ENCODE peak calls at places on chromosomes 2 and 18, in four cellular contexts. One of them, this sample, is unnamed.

GRCh38 chr2:200376422-200377142 is 70.1 kb downstream of the SPATS2L start:
- DNase-seq in K562: peak
- DNase-seq in WTC11: no peak
- DNase-seq in HepG2: peak
- DNase-seq in this sample: no peak

GRCh38 chr18:21162786-21163185 is 51.2 kb upstream of the ROCK1 start:
- DNase-seq in K562: no peak
- DNase-seq in HepG2: no peak
- DNase-seq in WTC11: no peak
- DNase-seq in this sample: no peak

GRCh38 chr2:61460168-61460567 is 10.7 kb downstream of the USP34 start:
- DNase-seq in WTC11: no peak
- DNase-seq in HepG2: peak
- DNase-seq in K562: no peak
- DNase-seq in this sample: no peak

GRCh38 chr2:106004854-106005253 is 189.2 kb downstream of the UXS1 start:
- DNase-seq in HepG2: no peak
- DNase-seq in K562: no peak
- DNase-seq in WTC11: no peak
- DNase-seq in this sample: no peak

GRCh38 chr18:59238385-59238784 is 18.4 kb downstream of the GRP start:
- DNase-seq in HepG2: no peak
- DNase-seq in WTC11: no peak
- DNase-seq in K562: no peak
- DNase-seq in this sample: no peak

GRCh38 chr2:24452499-24452878 is 38.6 kb upstream of the NCOA1 start:
- DNase-seq in HepG2: no peak
- DNase-seq in K562: no peak
- DNase-seq in WTC11: no peak
- DNase-seq in this sample: no peak

GRCh38 chr18:69357590-69357989 is 43.1 kb upstream of the DOK6 start:
- DNase-seq in WTC11: no peak
- DNase-seq in K562: no peak
- DNase-seq in HepG2: no peak
- DNase-seq in this sample: no peak

GRCh38 chr2:18623782-18624181 is 34.4 kb upstream of the NT5C1B start:
- DNase-seq in K562: no peak
- DNase-seq in HepG2: no peak
- DNase-seq in WTC11: no peak
- DNase-seq in this sample: no peak

GRCh38 chr2:100882645-100883613 is 63.0 kb downstream of the NPAS2 start:
- DNase-seq in WTC11: no peak
- DNase-seq in HepG2: peak
- DNase-seq in K562: no peak
- DNase-seq in this sample: no peak

GRCh38 chr2:225739328-225739727 is 339.8 kb downstream of the NYAP2 start:
- DNase-seq in K562: no peak
- DNase-seq in WTC11: no peak
- DNase-seq in HepG2: no peak
- DNase-seq in this sample: no peak

GRCh38 chr18:59286341-59286740 is 13.1 kb upstream of the RAX start:
- DNase-seq in WTC11: no peak
- DNase-seq in HepG2: no peak
- DNase-seq in K562: no peak
- DNase-seq in this sample: no peak

GRCh38 chr2:18151237-18151636 is 272.8 kb downstream of the KCNS3 start:
- DNase-seq in HepG2: no peak
- DNase-seq in K562: no peak
- DNase-seq in WTC11: no peak
- DNase-seq in this sample: no peak

GRCh38 chr2:227939271-227940027 is 68.0 kb downstream of the DAW1 start:
- DNase-seq in K562: no peak
- DNase-seq in WTC11: peak
- DNase-seq in HepG2: peak
- DNase-seq in this sample: peak

DNA sequence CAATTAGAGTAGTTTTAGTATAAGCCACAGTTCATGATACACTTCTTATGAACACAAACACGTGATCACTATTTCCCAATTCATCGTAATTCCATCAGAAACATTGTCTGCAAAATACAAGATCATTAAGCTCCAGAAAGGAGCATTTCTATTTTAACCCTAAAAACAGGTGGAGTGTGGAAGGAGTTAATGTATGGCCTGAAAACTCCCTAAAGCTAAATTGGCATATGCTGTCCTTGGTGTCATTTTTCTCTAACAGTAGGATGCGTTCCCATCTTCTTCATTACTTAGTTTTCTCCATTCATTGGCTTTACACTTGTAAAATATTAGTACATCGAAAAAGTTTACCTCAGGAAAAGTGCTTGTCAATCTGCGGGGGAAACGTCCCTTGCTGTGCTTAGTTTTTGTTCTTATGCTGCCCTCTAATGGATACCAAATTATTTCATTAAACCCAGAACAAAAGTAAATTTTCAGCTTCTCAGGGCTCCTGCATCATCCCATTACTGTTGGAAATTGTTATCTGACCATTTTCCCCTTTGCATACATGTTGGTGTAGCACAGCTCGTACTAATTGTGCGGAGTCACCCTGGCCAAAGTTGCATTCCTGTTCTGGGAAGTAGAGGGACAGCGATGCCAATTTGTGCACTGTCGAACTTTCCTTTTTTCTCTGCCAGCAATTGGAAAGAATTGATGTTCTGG is 153.4 kb downstream of the GPD2 start:
- DNase-seq in K562: no peak
- DNase-seq in WTC11: no peak
- DNase-seq in HepG2: peak
- DNase-seq in this sample: peak
- TF ChIP-seq ELF4 in K562: no peak
- TF ChIP-seq ELF4 in WTC11: no peak
- TF ChIP-seq ELF4 in HepG2: no peak
- TF ChIP-seq ELF4 in this sample: no peak

DNA sequence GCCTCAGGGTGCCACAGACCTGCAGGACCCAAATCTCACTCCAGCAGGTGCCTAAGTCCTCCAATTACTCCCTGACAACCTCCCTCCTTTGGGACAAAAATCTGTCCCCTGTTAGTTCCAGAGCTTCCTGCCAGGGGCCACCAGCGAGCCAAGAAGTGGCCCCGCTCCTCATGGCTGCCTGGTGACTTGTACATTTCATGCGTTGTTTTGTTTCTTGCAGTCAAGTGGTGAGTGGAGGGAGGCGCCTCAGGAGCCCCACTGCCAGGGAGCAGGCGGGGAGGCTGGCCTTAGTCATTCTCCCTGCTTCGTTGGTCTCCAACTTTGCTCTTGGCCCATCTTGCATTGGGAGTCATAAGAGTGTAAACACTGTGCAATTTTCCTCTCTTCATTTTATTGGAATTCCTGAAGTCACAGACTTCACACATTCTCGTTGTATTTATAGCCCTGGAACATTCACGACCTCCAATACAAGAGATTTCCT is 81.3 kb downstream of the KCNF1 start:
- DNase-seq in HepG2: no peak
- DNase-seq in K562: no peak
- DNase-seq in WTC11: no peak
- DNase-seq in this sample: no peak
- TF ChIP-seq SP1 in HepG2: no peak
- TF ChIP-seq SP1 in K562: no peak
- TF ChIP-seq SP1 in WTC11: no peak
- TF ChIP-seq SP1 in this sample: no peak

GRCh38 chr2:29323961-29324360 is 208.7 kb downstream of the CLIP4 start:
- DNase-seq in K562: no peak
- DNase-seq in HepG2: no peak
- DNase-seq in WTC11: no peak
- DNase-seq in this sample: no peak

GRCh38 chr2:29322011-29322410 is 206.8 kb downstream of the CLIP4 start:
- DNase-seq in K562: no peak
- DNase-seq in WTC11: no peak
- DNase-seq in HepG2: no peak
- DNase-seq in this sample: no peak

GRCh38 chr2:29326926-29327325 is 211.7 kb downstream of the CLIP4 start:
- DNase-seq in K562: no peak
- DNase-seq in WTC11: no peak
- DNase-seq in HepG2: no peak
- DNase-seq in this sample: no peak

GRCh38 chr2:29325544-29325943 is 210.3 kb downstream of the CLIP4 start:
- DNase-seq in K562: no peak
- DNase-seq in HepG2: no peak
- DNase-seq in WTC11: no peak
- DNase-seq in this sample: no peak

GRCh38 chr2:29323301-29323700 is 208.1 kb downstream of the CLIP4 start:
- DNase-seq in HepG2: no peak
- DNase-seq in K562: no peak
- DNase-seq in WTC11: no peak
- DNase-seq in this sample: no peak
- TF ChIP-seq ELF4 in HepG2: no peak
- TF ChIP-seq ELF4 in K562: no peak
- TF ChIP-seq ELF4 in WTC11: no peak
- TF ChIP-seq ELF4 in this sample: no peak

GRCh38 chr2:12106440-12107080 is 360.1 kb downstream of the LPIN1 start:
- DNase-seq in K562: peak
- DNase-seq in HepG2: no peak
- DNase-seq in WTC11: no peak
- DNase-seq in this sample: no peak
- TF ChIP-seq SP1 in K562: no peak
- TF ChIP-seq SP1 in HepG2: no peak
- TF ChIP-seq SP1 in WTC11: no peak
- TF ChIP-seq SP1 in this sample: no peak

GRCh38 chr2:205407984-205408383 is 274.3 kb upstream of the NRP2 start:
- DNase-seq in HepG2: no peak
- DNase-seq in WTC11: no peak
- DNase-seq in K562: no peak
- DNase-seq in this sample: no peak
- TF ChIP-seq ELF4 in HepG2: no peak
- TF ChIP-seq ELF4 in WTC11: no peak
- TF ChIP-seq ELF4 in K562: no peak
- TF ChIP-seq ELF4 in this sample: no peak

GRCh38 chr2:156562136-156562535 is 126.0 kb downstream of the GPD2 start:
- DNase-seq in K562: no peak
- DNase-seq in WTC11: no peak
- DNase-seq in HepG2: no peak
- DNase-seq in this sample: no peak

GRCh38 chr2:156563994-156564753 is 128.0 kb downstream of the GPD2 start:
- DNase-seq in HepG2: no peak
- DNase-seq in WTC11: no peak
- DNase-seq in K562: no peak
- DNase-seq in this sample: no peak

GRCh38 chr2:156561326-156561725 is 125.1 kb downstream of the GPD2 start:
- DNase-seq in HepG2: no peak
- DNase-seq in K562: no peak
- DNase-seq in WTC11: no peak
- DNase-seq in this sample: no peak

DNA sequence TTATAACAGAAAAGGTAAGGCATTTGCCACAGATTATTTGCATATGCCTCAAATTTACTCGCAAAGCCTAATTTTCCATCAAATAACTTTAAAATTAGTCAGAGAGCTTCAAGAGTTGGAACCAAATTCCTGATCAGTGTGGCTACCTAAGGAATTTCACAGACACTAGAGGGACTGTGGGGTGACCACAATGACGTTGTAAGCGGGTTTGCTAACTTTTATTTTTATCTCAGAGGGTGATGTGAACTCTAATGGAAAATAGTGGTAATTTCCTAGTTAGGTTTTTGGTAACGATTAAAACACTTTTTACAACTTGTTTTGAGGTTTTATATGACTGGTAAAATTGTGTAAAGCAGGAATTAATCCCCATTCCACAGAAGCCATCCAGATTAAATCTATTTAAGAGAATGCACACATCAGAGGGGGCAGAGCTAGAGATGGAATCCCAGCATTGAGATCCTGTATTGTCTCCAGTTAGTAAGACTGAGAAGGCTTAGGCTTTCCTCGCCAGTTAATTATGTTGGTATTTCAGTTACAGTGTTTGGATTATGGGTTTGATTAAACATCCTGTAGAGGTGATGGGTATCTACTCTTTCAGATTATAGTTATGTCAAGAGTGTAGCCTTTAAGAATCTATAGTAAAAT is 129.0 kb downstream of the GPD2 start:
- DNase-seq in K562: no peak
- DNase-seq in WTC11: no peak
- DNase-seq in HepG2: no peak
- DNase-seq in this sample: no peak
- TF ChIP-seq SP1 in K562: no peak
- TF ChIP-seq SP1 in WTC11: no peak
- TF ChIP-seq SP1 in HepG2: no peak
- TF ChIP-seq SP1 in this sample: no peak

This sample was measured in HEK293T.